ENCODE peak calls at places on chromosomes 12 and 14, in four cellular contexts. G is aorta, H is AG04450, N is lower leg skin. Q is an unnamed sample.
A peak's percentile ranks its signal among the peaks of the same experiment; 100 is the strongest.

GRCh38 chr14:74670726-74671125 is 42.2 kb downstream of the AREL1 start:
- DNase-seq in N (no peak), G (no peak), H (no peak), Q (no peak)

GRCh38 chr12:56127485-56127887 is 581 bp upstream of the ESYT1 start:
- DNase-seq in G (no peak), H (no peak), N (no peak), Q (no peak)

GRCh38 chr12:64609543-64610091 is 678 bp upstream of the RASSF3 start:
- DNase-seq in G (no peak), N (no peak), H (no peak), Q (no peak)

GRCh38 chr14:93712838-93713724 is 75.2 kb downstream of the PRIMA1 start:
- DNase-seq in N (no peak), G (no peak), H (no peak), Q (no peak)

GRCh38 chr14:37452323-37452722 is 142.7 kb downstream of the FOXA1 start:
- DNase-seq in G (no peak), H (no peak), N (no peak), Q (no peak)

GRCh38 chr12:9702239-9702638 is 30.7 kb downstream of the CLECL1 start:
- DNase-seq in G (no peak), N (no peak), H (no peak), Q (no peak)

GRCh38 chr14:100955201-100955600 is 51.7 kb upstream of the RTL1 start:
- DNase-seq in G (no peak), H (peak; percentile 8), N (no peak), Q (peak; percentile 22)

GRCh38 chr14:103442288-103442687 is 57.1 kb downstream of the MARK3 start:
- DNase-seq in N (no peak), G (no peak), H (no peak), Q (no peak)

GRCh38 chr14:73058923-73059311 is 583 bp downstream of the RBM25 start:
- DNase-seq in G (no peak), H (no peak), N (peak; percentile 35), Q (peak; percentile 1)

GRCh38 chr12:131628341-131628740 is 82.5 kb upstream of the SFSWAP start:
- DNase-seq in G (no peak), H (no peak), N (no peak), Q (no peak)

GRCh38 chr12:114192013-114192412 is 213.9 kb downstream of the TBX5 start:
- DNase-seq in G (no peak), N (no peak), H (no peak), Q (no peak)

GRCh38 chr12:6214633-6215032 is 14.4 kb downstream of the CD9 start:
- DNase-seq in G (no peak), H (no peak), N (no peak), Q (no peak)

GRCh38 chr14:72516936-72517408 is 376.9 kb downstream of the DPF3 start:
- DNase-seq in G (peak; percentile 71), H (peak; percentile 77), N (peak; percentile 44), Q (peak; percentile 70)

GRCh38 chr14:99982449-99983250 is 82.6 kb upstream of the EVL start:
- DNase-seq in G (no peak), H (peak; percentile 45), N (no peak), Q (peak; percentile 25)

GRCh38 chr12:16881986-16882385 is 276.0 kb upstream of the LMO3 start:
- DNase-seq in G (no peak), N (no peak), H (no peak), Q (no peak)

GRCh38 chr12:54579696-54580333 is 8.6 kb downstream of the PPP1R1A start:
- DNase-seq in N (peak; percentile 85), G (peak; percentile 89), H (peak; percentile 26), Q (no peak)

GRCh38 chr14:29842228-29842627 is 85.4 kb downstream of the PRKD1 start:
- DNase-seq in N (no peak), H (no peak), G (no peak), Q (no peak)

GRCh38 chr12:124188059-124188458 is 106.8 kb upstream of the RFLNA start:
- DNase-seq in H (no peak), N (no peak), G (no peak), Q (no peak)

GRCh38 chr12:47818382-47818700 is 1.4 kb downstream of the HDAC7 start:
- DNase-seq in N (no peak), G (no peak), H (no peak), Q (no peak)

GRCh38 chr12:88529531-88530488 is 50.5 kb downstream of the KITLG start:
- DNase-seq in N (no peak), H (no peak), G (no peak), Q (no peak)

GRCh38 chr12:60101715-60102114 is 505.9 kb downstream of the SLC16A7 start:
- DNase-seq in N (no peak), G (no peak), H (no peak), Q (peak; percentile 38)

GRCh38 chr12:32252199-32253073 is 145.8 kb downstream of the BICD1 start:
- DNase-seq in G (no peak), N (no peak), H (no peak), Q (no peak)

GRCh38 chr12:6222009-6222702 is 22.0 kb downstream of the CD9 start:
- DNase-seq in N (no peak), H (no peak), G (no peak), Q (no peak)

GRCh38 chr14:95174184-95174804 is 17.0 kb upstream of the DICER1 start:
- DNase-seq in G (no peak), H (no peak), N (no peak), Q (no peak)

GRCh38 chr14:20539906-20540305 is 20.9 kb downstream of the RNASE9 start:
- DNase-seq in H (no peak), N (no peak), G (no peak), Q (no peak)

GRCh38 chr14:98411154-98411553 is 860.8 kb downstream of the BCL11B start:
- DNase-seq in G (no peak), N (no peak), H (no peak), Q (no peak)

GRCh38 chr12:989751-990278 is 1.2 kb upstream of the ERC1 start:
- DNase-seq in G (no peak), N (no peak), H (no peak), Q (peak; percentile 52)

GRCh38 chr14:98571104-98571503 is 700.9 kb downstream of the BCL11B start:
- DNase-seq in N (no peak), G (no peak), H (no peak), Q (no peak)

GRCh38 chr12:88578821-88579518 is 1.3 kb downstream of the KITLG start:
- DNase-seq in G (no peak), H (no peak), N (no peak), Q (no peak)

GRCh38 chr14:34051966-34052657 is 101.2 kb upstream of the EGLN3 start:
- DNase-seq in N (no peak), G (no peak), H (no peak), Q (peak; percentile 60)

GRCh38 chr12:3456809-3457208 is 34.2 kb upstream of the PRMT8 start:
- DNase-seq in N (no peak), G (no peak), H (no peak), Q (no peak)

GRCh38 chr14:69056389-69056788 is 77.3 kb upstream of the ACTN1 start:
- DNase-seq in H (no peak), N (no peak), G (no peak), Q (no peak)

GRCh38 chr12:97005174-97005573 is 98.1 kb downstream of the NEDD1 start:
- DNase-seq in G (no peak), N (no peak), H (no peak), Q (no peak)

GRCh38 chr12:124463341-124463861 is 104.0 kb downstream of the NCOR2 start:
- DNase-seq in G (no peak), N (no peak), H (no peak), Q (no peak)

GRCh38 chr12:123119808-123120207 is 31.1 kb downstream of the PITPNM2 start:
- DNase-seq in N (no peak), H (no peak), G (no peak), Q (no peak)

GRCh38 chr14:95683793-95684192 is 2.4 kb upstream of the TCL1B start:
- DNase-seq in G (no peak), N (no peak), H (no peak), Q (no peak)

GRCh38 chr14:41289025-41289424 is 317.7 kb upstream of the LRFN5 start:
- DNase-seq in N (no peak), H (no peak), G (no peak), Q (no peak)
- H3K4me3 ChIP-seq in N (no peak overlapping the region), H (no peak overlapping the region), G (no peak overlapping the region), Q (no peak overlapping the region)

GRCh38 chr14:89400529-89400928 is 16.5 kb downstream of the FOXN3 start:
- DNase-seq in N (no peak), G (no peak), H (no peak), Q (no peak)

GRCh38 chr14:89399594-89400068 is 17.4 kb downstream of the FOXN3 start:
- DNase-seq in G (no peak), N (no peak), H (peak; percentile 76), Q (peak; percentile 49)

GRCh38 chr14:89399157-89399556 is 17.9 kb downstream of the FOXN3 start:
- DNase-seq in H (no peak), G (no peak), N (no peak), Q (no peak)

GRCh38 chr14:89394920-89395319 is 22.1 kb downstream of the FOXN3 start:
- DNase-seq in H (no peak), G (no peak), N (no peak), Q (no peak)

DNA sequence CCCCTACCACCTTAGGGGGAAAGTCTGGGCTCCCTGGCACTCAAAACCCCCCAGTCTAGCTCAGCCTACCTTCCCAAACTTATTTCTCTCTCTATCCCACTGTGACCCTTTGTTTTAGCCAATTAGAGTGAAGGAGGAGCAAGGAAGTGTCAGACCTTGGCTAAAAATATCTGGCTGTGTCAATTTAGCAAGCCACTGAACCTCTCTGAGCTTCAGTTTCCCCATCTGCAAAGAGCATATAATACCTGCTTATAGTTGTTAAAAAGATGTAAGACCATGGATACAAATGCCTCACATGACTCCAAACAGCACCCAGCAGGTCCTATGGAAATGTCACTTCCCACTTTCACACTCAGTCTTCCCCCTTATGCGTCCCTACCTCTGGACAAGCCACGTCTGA is 19.5 kb downstream of the FOXN3 start:
- DNase-seq in N (no peak), H (no peak), G (no peak), Q (no peak)
- H3K4me3 ChIP-seq in N (no peak overlapping the region), H (no peak overlapping the region), G (no peak overlapping the region), Q (no peak overlapping the region)

GRCh38 chr12:25690996-25691864 is 138.1 kb upstream of the LMNTD1 start:
- DNase-seq in H (no peak), G (no peak), N (no peak), Q (no peak)
- H3K4me3 ChIP-seq in H (no peak overlapping the region), G (no peak overlapping the region), N (no peak overlapping the region), Q (no peak overlapping the region)

DNA sequence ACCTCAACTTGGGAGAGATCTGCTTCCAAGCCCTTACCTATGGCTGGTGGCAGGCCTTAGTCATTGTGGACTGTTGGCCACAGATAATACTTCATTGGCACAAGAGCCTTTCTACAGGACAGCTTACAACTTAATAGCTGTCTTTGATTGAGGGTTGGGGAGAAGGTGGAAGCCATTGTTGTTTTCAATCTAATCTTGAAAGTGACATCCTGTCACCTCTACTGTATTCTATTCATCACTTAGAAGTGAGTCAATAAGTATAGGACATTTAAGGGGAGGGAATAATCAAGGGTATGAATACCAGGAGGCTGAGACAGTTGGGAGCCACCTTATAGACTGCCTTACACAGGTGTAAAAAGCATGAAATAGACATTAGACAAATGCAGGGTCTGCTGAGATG is 906.3 kb downstream of the NRXN3 start:
- DNase-seq in G (no peak), N (no peak), H (no peak), Q (no peak)
- H3K4me3 ChIP-seq in G (no peak overlapping the region), N (no peak overlapping the region), H (no peak overlapping the region), Q (no peak overlapping the region)

GRCh38 chr14:53921027-53921426 is 35.6 kb downstream of the BMP4 start:
- DNase-seq in N (no peak), G (no peak), H (no peak), Q (no peak)
- H3K4me3 ChIP-seq in N (no peak overlapping the region), G (no peak overlapping the region), H (no peak overlapping the region), Q (no peak overlapping the region)

GRCh38 chr12:58541300-58541690 is 379.0 kb downstream of the LRIG3 start:
- DNase-seq in H (no peak), N (no peak), G (no peak), Q (no peak)
- H3K4me3 ChIP-seq in H (no peak overlapping the region), N (no peak overlapping the region), G (no peak overlapping the region), Q (no peak overlapping the region)

Q was measured in skeletal muscle cell.